ENCODE peak calls at places on chromosomes 1 and 21, in seven cellular contexts. C is HCT116; P is mesenchymal stem cell; Z is cardiac muscle cell; N is GM23248; Q is tibial artery; K is CD8-positive, alpha-beta memory T cell. A is an unnamed sample. For H3K4me1, the result is how much of the 10 kb centered on the place peaks cover.

GRCh38 chr1:147598631-147599361 is 57.5 kb downstream of the BCL9 start:
- DNase-seq in C (no peak), P (peak), Z (peak), N (peak), Q (peak), K (peak), A (peak)

GRCh38 chr1:66282885-66283284 is 251.1 kb upstream of the SGIP1 start:
- DNase-seq in C (no peak), P (no peak), Z (no peak), N (peak), Q (no peak), K (no peak), A (no peak)

GRCh38 chr1:46244656-46245371 is 2.7 kb upstream of the RAD54L start:
- DNase-seq in C (no peak), P (peak), Z (peak), N (peak), Q (no peak), K (no peak), A (no peak)

GRCh38 chr1:34619256-34619655 is 135.6 kb upstream of the GJB5 start:
- DNase-seq in C (no peak), P (no peak), Z (no peak), N (no peak), Q (no peak), K (no peak), A (no peak)

GRCh38 chr1:164780863-164781262 is 221.9 kb downstream of the PBX1 start:
- DNase-seq in C (no peak), P (peak), Z (peak), N (peak), Q (peak), K (no peak), A (peak)

GRCh38 chr21:43721225-43721605 is 2.3 kb downstream of the PDXK start:
- DNase-seq in C (no peak), P (no peak), Z (no peak), N (no peak), Q (no peak), K (no peak), A (no peak)

GRCh38 chr1:81617308-81618027 is 183.3 kb upstream of the ADGRL2 start:
- DNase-seq in C (no peak), P (peak), Z (peak), N (peak), Q (no peak), K (no peak), A (no peak)

GRCh38 chr21:46008893-46009635 is 27.5 kb downstream of the COL6A1 start:
- DNase-seq in C (no peak), P (no peak), Z (no peak), N (no peak), Q (no peak), K (no peak), A (no peak)

GRCh38 chr1:63753591-63753990 is 20.2 kb upstream of the ROR1 start:
- DNase-seq in C (no peak), P (no peak), Z (no peak), N (no peak), Q (no peak), K (no peak), A (no peak)

DNA sequence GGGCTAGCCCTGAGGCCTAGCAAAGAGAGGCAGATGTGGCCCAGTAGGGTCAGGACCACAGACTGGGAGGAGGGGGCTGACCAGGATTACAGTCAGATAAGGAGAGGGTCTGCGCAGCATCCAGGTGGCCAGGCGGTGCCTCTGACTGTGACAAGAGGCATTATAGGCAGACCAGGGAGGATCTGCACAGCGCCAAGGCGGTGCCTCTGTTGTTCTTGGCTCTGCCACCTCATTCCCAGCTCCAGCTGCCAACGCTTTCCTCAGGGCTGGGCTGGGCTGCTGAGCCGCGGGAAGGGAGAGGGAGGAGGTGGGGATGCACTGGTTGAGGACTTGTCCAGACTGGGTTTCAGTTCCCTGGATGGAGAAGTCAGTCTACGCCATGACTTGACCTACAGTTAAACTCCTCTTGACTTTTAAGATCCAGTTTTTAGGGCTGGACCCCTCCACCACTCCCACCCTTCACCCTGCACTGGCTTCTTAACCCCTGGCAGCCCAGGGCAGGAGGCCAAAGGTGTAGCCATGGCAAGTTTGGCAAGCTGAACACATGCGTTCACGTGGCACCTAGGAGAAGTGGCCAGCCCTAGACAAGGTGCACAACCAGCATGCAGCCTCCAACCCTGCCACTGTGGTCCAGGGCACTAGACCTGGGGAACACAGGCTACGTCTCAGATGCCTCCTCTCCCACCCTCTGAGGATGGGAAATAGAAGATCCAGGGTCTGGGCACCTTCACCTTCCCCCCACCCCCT is 4.5 kb upstream of the CRABP2 start:
- DNase-seq in C (no peak), P (no peak), Z (peak), N (peak), Q (peak), K (no peak), A (peak)
- H3K4me1 ChIP-seq in C (half or more), P (under half), Z (half or more), N (half or more), Q (under half), K (under half), A (under half)

GRCh38 chr1:31112223-31112622 is 46.7 kb upstream of the PUM1 start:
- DNase-seq in C (no peak), P (no peak), Z (no peak), N (no peak), Q (no peak), K (no peak), A (no peak)
- H3K4me1 ChIP-seq in C (under half), P (under half), Z (under half), N (under half), Q (under half), K (under half), A (under half)

DNA sequence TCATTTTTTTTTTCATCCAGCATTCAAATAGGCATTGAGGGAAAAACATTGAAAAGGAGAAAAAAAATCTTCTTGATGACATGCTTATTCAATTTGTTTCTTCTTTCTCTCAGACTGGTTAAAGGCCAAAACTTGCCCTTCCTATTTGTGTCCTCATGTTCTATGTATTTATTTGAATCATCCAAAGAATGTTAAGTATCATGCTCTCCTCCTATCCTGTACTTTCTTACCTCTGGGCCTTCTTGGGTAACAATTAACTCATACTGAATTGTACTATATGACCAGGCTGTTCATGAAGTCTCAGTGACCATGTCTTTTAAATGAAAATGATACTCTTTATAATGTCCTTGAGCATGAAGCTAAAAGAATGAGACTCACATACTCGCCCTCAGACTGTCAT is 36.5 kb upstream of the DENND1B start:
- DNase-seq in C (no peak), P (peak), Z (no peak), N (peak), Q (no peak), K (no peak), A (no peak)
- H3K4me1 ChIP-seq in C (under half), P (under half), Z (under half), N (under half), Q (under half), K (under half), A (under half)

DNA sequence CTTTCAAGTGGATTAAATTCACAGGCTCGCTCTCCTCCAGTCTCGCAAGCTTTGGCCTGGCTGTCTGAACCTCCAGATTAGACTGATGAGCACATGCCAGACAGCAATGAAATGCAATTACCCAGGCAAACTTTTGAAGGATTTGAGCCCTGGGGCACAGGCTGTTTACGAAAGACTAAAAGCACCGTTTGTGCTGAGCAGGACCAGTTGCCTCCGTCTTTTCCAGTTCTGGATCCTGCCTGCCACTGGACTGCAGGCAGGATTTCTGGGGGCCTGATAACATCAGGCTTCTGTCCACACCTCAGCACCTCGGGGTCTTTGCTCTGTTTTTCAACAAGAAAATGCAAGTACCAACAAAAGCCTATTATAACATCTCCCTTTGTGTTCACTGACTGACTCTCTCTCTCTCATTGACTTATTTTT is 145.7 kb downstream of the CLIC6 start:
- DNase-seq in C (no peak), P (no peak), Z (no peak), N (no peak), Q (no peak), K (no peak), A (no peak)
- H3K4me1 ChIP-seq in C (half or more), P (under half), Z (under half), N (half or more), Q (under half), K (under half), A (under half)

DNA sequence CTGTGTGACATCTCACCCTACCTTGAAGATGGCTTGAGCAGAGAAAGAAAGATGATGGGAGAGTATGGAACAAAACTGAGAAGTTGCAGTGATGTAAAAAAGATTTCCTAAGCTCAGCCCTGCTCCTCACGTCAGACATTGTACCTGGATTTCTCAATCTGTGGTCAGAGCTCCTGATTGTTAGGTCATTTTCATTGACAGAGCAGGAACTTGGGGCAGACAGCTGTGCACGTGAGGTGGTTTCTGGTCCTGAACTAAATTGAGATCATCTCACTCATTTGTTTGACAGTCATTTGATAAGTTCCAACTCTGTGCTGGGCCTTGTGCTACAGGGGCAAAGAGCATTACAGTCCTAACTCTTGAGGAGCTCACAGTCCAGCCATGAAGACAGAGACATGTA is 10.2 kb downstream of the TRAF3IP3 start:
- DNase-seq in C (no peak), P (no peak), Z (no peak), N (no peak), Q (no peak), K (no peak), A (no peak)
- H3K4me1 ChIP-seq in C (under half), P (under half), Z (under half), N (under half), Q (under half), K (half or more), A (under half)

GRCh38 chr1:184503221-184503749 is 116.5 kb downstream of the C1orf21 start:
- DNase-seq in C (no peak), P (no peak), Z (no peak), N (no peak), Q (no peak), K (no peak), A (no peak)

GRCh38 chr1:184502154-184502553 is 115.3 kb downstream of the C1orf21 start:
- DNase-seq in C (no peak), P (no peak), Z (no peak), N (no peak), Q (no peak), K (no peak), A (no peak)

GRCh38 chr1:184497962-184498723 is 111.3 kb downstream of the C1orf21 start:
- DNase-seq in C (no peak), P (peak), Z (no peak), N (peak), Q (no peak), K (no peak), A (no peak)

GRCh38 chr1:184504012-184504694 is 117.3 kb downstream of the C1orf21 start:
- DNase-seq in C (no peak), P (no peak), Z (no peak), N (no peak), Q (no peak), K (no peak), A (no peak)

DNA sequence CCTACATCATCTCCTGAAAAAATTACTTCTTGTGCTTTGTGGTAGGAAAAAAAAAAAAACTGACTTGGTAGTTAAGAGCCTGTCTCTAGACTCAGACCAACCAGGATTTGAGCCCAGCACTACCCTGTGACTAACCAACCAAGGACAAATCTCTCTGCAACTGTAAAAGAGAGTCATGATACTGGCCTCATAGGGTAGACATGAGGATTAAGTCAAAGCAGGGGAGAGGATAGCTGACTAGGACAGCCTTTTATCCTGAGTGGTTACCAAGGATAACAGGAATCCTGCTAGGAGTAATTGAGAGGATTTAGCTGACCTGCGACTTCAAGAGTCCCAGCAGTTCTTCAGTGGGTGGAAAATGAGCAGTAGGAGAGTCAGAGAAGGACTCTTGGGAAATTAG is 112.8 kb downstream of the C1orf21 start:
- DNase-seq in C (no peak), P (peak), Z (no peak), N (peak), Q (no peak), K (no peak), A (no peak)
- H3K4me1 ChIP-seq in C (under half), P (under half), Z (under half), N (under half), Q (under half), K (under half), A (half or more)

DNA sequence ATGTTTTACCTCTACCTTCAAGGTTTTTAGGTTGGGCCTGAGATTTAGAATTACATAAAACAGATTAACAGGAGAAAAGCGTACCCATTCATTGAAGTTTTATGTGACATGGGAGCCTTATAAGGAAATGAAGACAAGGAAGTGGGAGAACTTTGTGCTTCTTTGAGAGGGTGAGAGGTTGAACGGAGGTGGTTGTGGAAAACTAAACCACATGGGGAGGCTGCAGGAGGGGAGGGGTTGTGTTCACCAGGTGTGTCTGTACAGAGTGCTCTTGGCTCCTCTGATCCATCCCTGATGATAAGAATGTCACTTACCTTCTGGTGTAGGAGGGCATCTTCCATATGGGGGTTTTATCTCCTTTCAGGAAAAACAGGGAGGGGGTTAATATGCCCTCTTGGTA is 2.7 kb downstream of the SLX9 start:
- DNase-seq in C (no peak), P (no peak), Z (no peak), N (no peak), Q (no peak), K (no peak), A (no peak)
- H3K4me1 ChIP-seq in C (under half), P (under half), Z (under half), N (under half), Q (under half), K (under half), A (under half)

DNA sequence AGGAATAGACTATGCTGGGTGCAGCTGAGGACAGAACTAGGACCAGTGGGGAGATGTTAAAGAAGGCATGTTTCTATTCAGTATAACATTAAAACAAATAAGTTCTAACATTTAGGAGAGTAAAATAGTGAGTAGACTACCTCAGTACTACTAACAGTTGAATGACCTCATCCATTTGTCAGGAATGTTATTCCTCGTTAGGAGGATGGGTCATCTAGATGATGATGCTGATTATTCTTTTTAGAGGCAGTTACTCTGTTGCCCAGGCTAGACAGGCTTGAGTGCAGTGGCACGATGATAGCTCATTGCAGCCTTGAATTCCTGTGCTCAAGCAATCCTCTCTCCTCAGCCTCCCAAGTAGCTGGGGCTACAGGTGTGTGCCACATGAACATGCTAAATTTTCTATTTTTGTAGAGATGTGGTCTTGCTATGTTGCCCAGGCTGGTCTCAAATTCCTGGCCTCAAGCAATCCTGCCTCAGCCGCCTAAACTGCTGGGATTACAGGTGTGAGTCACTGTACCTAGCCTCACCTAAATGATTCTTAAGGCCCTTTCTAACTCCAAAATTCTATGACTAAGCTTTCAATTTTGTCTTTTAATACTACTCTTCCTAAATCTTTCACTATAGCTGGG is 9.3 kb downstream of the EEIG2 start:
- DNase-seq in C (no peak), P (no peak), Z (no peak), N (peak), Q (no peak), K (no peak), A (no peak)
- H3K4me1 ChIP-seq in C (under half), P (under half), Z (under half), N (under half), Q (under half), K (under half), A (under half)

A was measured in psoas muscle.